ENCODE peak calls at places on chromosomes 1 and 21, in six cellular contexts. One of them, this sample, is unnamed.

GRCh38 chr21:15295875-15296274 is 231.1 kb upstream of the NRIP1 start:
- DNase-seq in SK-N-SH: no peak
- DNase-seq in H9: no peak
- DNase-seq in K562: no peak
- DNase-seq in GM23338: no peak
- DNase-seq in GM12878: no peak
- DNase-seq in this sample: no peak

GRCh38 chr1:52444465-52444864 is 40.1 kb downstream of the PRPF38A start:
- DNase-seq in GM23338: no peak
- DNase-seq in H9: no peak
- DNase-seq in SK-N-SH: peak; percentile 33
- DNase-seq in GM12878: no peak
- DNase-seq in K562: no peak
- DNase-seq in this sample: no peak

GRCh38 chr1:41855713-41856112 is 63.0 kb downstream of the HIVEP3 start:
- DNase-seq in GM23338: no peak
- DNase-seq in SK-N-SH: no peak
- DNase-seq in GM12878: no peak
- DNase-seq in K562: no peak
- DNase-seq in H9: no peak
- DNase-seq in this sample: no peak

GRCh38 chr1:220879090-220879508 is at the start of gene HLX:
- DNase-seq in GM23338: peak; percentile 80
- DNase-seq in H9: peak; percentile 63
- DNase-seq in SK-N-SH: peak; percentile 97
- DNase-seq in GM12878: no peak
- DNase-seq in K562: peak; percentile 95
- DNase-seq in this sample: peak; percentile 81

GRCh38 chr1:203176744-203177460 is 1.3 kb upstream of the MYBPH start:
- DNase-seq in SK-N-SH: no peak
- DNase-seq in K562: no peak
- DNase-seq in GM12878: no peak
- DNase-seq in H9: no peak
- DNase-seq in GM23338: no peak
- DNase-seq in this sample: no peak

GRCh38 chr1:177646757-177647730 is 322.8 kb downstream of the SEC16B start:
- DNase-seq in K562: no peak
- DNase-seq in GM12878: peak; percentile 12
- DNase-seq in H9: no peak
- DNase-seq in SK-N-SH: no peak
- DNase-seq in GM23338: peak; percentile 1
- DNase-seq in this sample: no peak

GRCh38 chr1:100767176-100767876 is 47.8 kb downstream of the VCAM1 start:
- DNase-seq in SK-N-SH: no peak
- DNase-seq in H9: no peak
- DNase-seq in K562: no peak
- DNase-seq in GM23338: no peak
- DNase-seq in GM12878: no peak
- DNase-seq in this sample: no peak

GRCh38 chr1:30417701-30418425 is 305.5 kb downstream of the MATN1 start:
- DNase-seq in SK-N-SH: no peak
- DNase-seq in GM12878: no peak
- DNase-seq in H9: peak; percentile 21
- DNase-seq in K562: no peak
- DNase-seq in GM23338: no peak
- DNase-seq in this sample: no peak

GRCh38 chr21:33064623-33064996 is 5.3 kb upstream of the OLIG1 start:
- DNase-seq in K562: no peak
- DNase-seq in GM23338: peak; percentile 75
- DNase-seq in GM12878: no peak
- DNase-seq in H9: peak; percentile 51
- DNase-seq in SK-N-SH: no peak
- DNase-seq in this sample: peak; percentile 40

GRCh38 chr1:244353572-244354091 is 98.1 kb downstream of the ADSS2 start:
- DNase-seq in GM23338: peak; percentile 58
- DNase-seq in GM12878: no peak
- DNase-seq in SK-N-SH: no peak
- DNase-seq in H9: peak; percentile 79
- DNase-seq in K562: peak; percentile 73
- DNase-seq in this sample: peak; percentile 73
- H2AFZ ChIP-seq in GM23338: no peak overlapping the region
- H2AFZ ChIP-seq in GM12878: peak overlapping the region; percentile 67
- H2AFZ ChIP-seq in SK-N-SH: peak overlapping the region; percentile 86
- H2AFZ ChIP-seq in H9: no peak overlapping the region
- H2AFZ ChIP-seq in K562: peak overlapping the region; percentile 93
- H2AFZ ChIP-seq in this sample: no peak overlapping the region

DNA sequence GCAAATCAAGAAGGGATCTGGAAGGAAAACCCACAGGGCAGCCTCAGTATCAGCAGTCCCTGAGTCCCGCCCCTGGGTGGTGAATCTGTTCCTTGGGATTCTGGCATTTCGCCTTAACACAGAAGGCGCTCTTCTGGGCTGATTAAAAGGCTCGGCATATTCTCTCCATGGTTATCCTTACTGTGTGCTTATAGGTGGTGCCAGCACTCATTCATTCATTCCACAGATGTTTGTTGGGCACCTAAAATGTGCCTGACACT is 12.1 kb upstream of the RAB4A start:
- DNase-seq in GM12878: no peak
- DNase-seq in K562: no peak
- DNase-seq in H9: peak; percentile 70
- DNase-seq in GM23338: peak; percentile 64
- DNase-seq in SK-N-SH: no peak
- DNase-seq in this sample: no peak
- H2AFZ ChIP-seq in GM12878: no peak overlapping the region
- H2AFZ ChIP-seq in K562: peak overlapping the region; percentile 1
- H2AFZ ChIP-seq in H9: peak overlapping the region; percentile 93
- H2AFZ ChIP-seq in GM23338: peak overlapping the region; percentile 85
- H2AFZ ChIP-seq in SK-N-SH: no peak overlapping the region
- H2AFZ ChIP-seq in this sample: peak overlapping the region; percentile 92

DNA sequence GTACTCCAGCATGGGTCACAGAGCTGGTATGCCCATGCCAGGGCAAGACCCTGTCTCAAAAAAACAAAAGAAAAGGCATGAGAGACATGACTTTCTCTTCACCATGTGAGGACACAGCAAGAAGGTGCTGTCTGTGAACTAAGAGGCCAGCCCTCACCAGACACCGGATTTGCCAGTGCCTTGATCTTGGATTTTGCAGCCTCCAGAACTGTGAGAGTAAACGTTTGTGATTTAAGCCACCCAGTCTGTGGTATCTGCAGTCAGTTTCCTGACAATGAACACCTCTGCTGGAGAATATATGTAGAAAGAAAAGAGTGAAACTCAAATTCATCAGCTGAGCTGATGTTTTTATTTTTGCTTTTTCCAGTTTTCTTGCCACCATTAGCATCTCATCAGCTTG is 166.3 kb upstream of the RAB4A start:
- DNase-seq in GM12878: no peak
- DNase-seq in SK-N-SH: no peak
- DNase-seq in H9: no peak
- DNase-seq in GM23338: no peak
- DNase-seq in K562: no peak
- DNase-seq in this sample: no peak
- H2AFZ ChIP-seq in GM12878: no peak overlapping the region
- H2AFZ ChIP-seq in SK-N-SH: no peak overlapping the region
- H2AFZ ChIP-seq in H9: no peak overlapping the region
- H2AFZ ChIP-seq in GM23338: no peak overlapping the region
- H2AFZ ChIP-seq in K562: no peak overlapping the region
- H2AFZ ChIP-seq in this sample: no peak overlapping the region

DNA sequence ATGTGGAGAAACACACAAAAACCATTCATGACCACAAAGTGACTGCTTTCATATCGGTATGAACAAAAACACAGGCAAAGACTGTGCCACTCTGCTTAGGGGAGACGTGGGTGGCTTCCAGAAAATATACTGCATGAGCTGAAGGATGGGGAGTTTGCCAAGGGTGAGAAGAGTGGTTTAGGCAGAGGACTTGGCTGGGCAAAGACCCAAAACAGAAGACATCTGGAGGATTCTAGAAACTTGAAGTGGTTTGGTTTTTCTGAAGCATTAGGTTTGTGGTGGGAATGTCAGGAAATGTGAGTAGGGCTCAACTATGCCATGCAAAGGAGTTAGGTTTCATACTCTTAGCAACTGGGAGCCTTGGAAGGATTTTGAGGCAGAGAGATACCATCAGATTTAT is 26.6 kb upstream of the DNM3 start:
- DNase-seq in GM23338: no peak
- DNase-seq in H9: no peak
- DNase-seq in GM12878: no peak
- DNase-seq in SK-N-SH: no peak
- DNase-seq in K562: no peak
- DNase-seq in this sample: no peak
- H2AFZ ChIP-seq in GM23338: no peak overlapping the region
- H2AFZ ChIP-seq in H9: no peak overlapping the region
- H2AFZ ChIP-seq in GM12878: no peak overlapping the region
- H2AFZ ChIP-seq in SK-N-SH: no peak overlapping the region
- H2AFZ ChIP-seq in K562: no peak overlapping the region
- H2AFZ ChIP-seq in this sample: no peak overlapping the region

GRCh38 chr1:107358611-107359342 is 217.9 kb downstream of the NTNG1 start:
- DNase-seq in GM23338: no peak
- DNase-seq in GM12878: no peak
- DNase-seq in K562: no peak
- DNase-seq in SK-N-SH: no peak
- DNase-seq in H9: no peak
- DNase-seq in this sample: no peak
- H2AFZ ChIP-seq in GM23338: no peak overlapping the region
- H2AFZ ChIP-seq in GM12878: peak overlapping the region; percentile 19
- H2AFZ ChIP-seq in K562: no peak overlapping the region
- H2AFZ ChIP-seq in SK-N-SH: no peak overlapping the region
- H2AFZ ChIP-seq in H9: no peak overlapping the region
- H2AFZ ChIP-seq in this sample: no peak overlapping the region

GRCh38 chr1:110207831-110208230 is 2.3 kb upstream of the KCNC4 start:
- DNase-seq in GM23338: peak; percentile 90
- DNase-seq in H9: peak; percentile 86
- DNase-seq in K562: peak; percentile 75
- DNase-seq in GM12878: no peak
- DNase-seq in SK-N-SH: peak; percentile 89
- DNase-seq in this sample: peak; percentile 91

GRCh38 chr1:110210604-110211502 is 739 bp downstream of the KCNC4 start:
- DNase-seq in K562: peak; percentile 84
- DNase-seq in SK-N-SH: peak; percentile 80
- DNase-seq in H9: peak; percentile 56
- DNase-seq in GM23338: peak; percentile 64
- DNase-seq in GM12878: no peak
- DNase-seq in this sample: peak; percentile 77

GRCh38 chr1:110211503-110212164 is 1.5 kb downstream of the KCNC4 start:
- DNase-seq in GM12878: no peak
- DNase-seq in K562: no peak
- DNase-seq in H9: peak; percentile 37
- DNase-seq in GM23338: peak; percentile 45
- DNase-seq in SK-N-SH: no peak
- DNase-seq in this sample: peak; percentile 45

GRCh38 chr1:110209715-110210603 is at the start of gene KCNC4:
- DNase-seq in GM12878: peak; percentile 65
- DNase-seq in H9: peak; percentile 93
- DNase-seq in SK-N-SH: peak; percentile 88
- DNase-seq in GM23338: peak; percentile 92
- DNase-seq in K562: peak; percentile 95
- DNase-seq in this sample: peak; percentile 94

GRCh38 chr1:110208916-110209650 is 1.0 kb upstream of the KCNC4 start:
- DNase-seq in H9: no peak
- DNase-seq in GM12878: no peak
- DNase-seq in SK-N-SH: no peak
- DNase-seq in GM23338: peak; percentile 23
- DNase-seq in K562: no peak
- DNase-seq in this sample: peak; percentile 23
- H2AFZ ChIP-seq in H9: no peak overlapping the region
- H2AFZ ChIP-seq in GM12878: peak overlapping the region; percentile 88
- H2AFZ ChIP-seq in SK-N-SH: no peak overlapping the region
- H2AFZ ChIP-seq in GM23338: peak overlapping the region; percentile 98
- H2AFZ ChIP-seq in K562: peak overlapping the region; percentile 100
- H2AFZ ChIP-seq in this sample: peak overlapping the region; percentile 86

GRCh38 chr21:31983120-31983519 is 110.3 kb downstream of the HUNK start:
- DNase-seq in SK-N-SH: no peak
- DNase-seq in GM23338: peak; percentile 21
- DNase-seq in GM12878: no peak
- DNase-seq in H9: no peak
- DNase-seq in K562: no peak
- DNase-seq in this sample: no peak
- H2AFZ ChIP-seq in SK-N-SH: no peak overlapping the region
- H2AFZ ChIP-seq in GM23338: no peak overlapping the region
- H2AFZ ChIP-seq in GM12878: no peak overlapping the region
- H2AFZ ChIP-seq in H9: no peak overlapping the region
- H2AFZ ChIP-seq in K562: no peak overlapping the region
- H2AFZ ChIP-seq in this sample: no peak overlapping the region